ENCODE peak calls at places on chromosome 22, in five cellular contexts. X, V, B, G and U are unnamed samples.

GRCh38 chr22:30198152-30198845 is 48.3 kb downstream of the LIF start:
- DNase-seq in B (no peak), X (no peak), V (no peak), G (no peak), U (no peak)

GRCh38 chr22:29003975-29004646 is 57.5 kb downstream of the C22orf31 start:
- DNase-seq in B (no peak), V (no peak), X (no peak), G (no peak), U (no peak)

GRCh38 chr22:19663821-19664325 is 50.4 kb upstream of the SEPTIN5 start:
- DNase-seq in X (no peak), G (no peak), B (no peak), V (no peak), U (no peak)

GRCh38 chr22:30606455-30607299 is at the start of gene TCN2:
- DNase-seq in G (peak), V (peak), B (peak), X (peak), U (peak)

GRCh38 chr22:21734540-21735197 is 925 bp downstream of the YPEL1 start:
- DNase-seq in V (no peak), B (no peak), X (no peak), G (no peak), U (no peak)

GRCh38 chr22:31272522-31273446 is 19.5 kb downstream of the PIK3IP1 start:
- DNase-seq in B (peak), V (peak), G (peak), X (peak), U (no peak)

GRCh38 chr22:17842386-17842785 is 68.1 kb upstream of the BID start:
- DNase-seq in B (peak), X (no peak), G (peak), V (peak), U (no peak)

GRCh38 chr22:43433451-43433850 is 21.6 kb downstream of the MPPED1 start:
- DNase-seq in V (no peak), X (no peak), B (no peak), G (no peak), U (no peak)

GRCh38 chr22:19605508-19606331 is 81.5 kb upstream of the CLDN5 start:
- DNase-seq in V (no peak), X (no peak), G (no peak), B (no peak), U (no peak)

GRCh38 chr22:35915477-35916013 is 113.1 kb downstream of the RBFOX2 start:
- DNase-seq in G (no peak), B (peak), X (no peak), V (no peak), U (no peak)
- H3K4me3 ChIP-seq in G (no peak), B (no peak), X (no peak), V (peak), U (peak)

GRCh38 chr22:41383085-41383484 is 1.3 kb downstream of the TEF start:
- DNase-seq in V (no peak), G (no peak), B (no peak), X (no peak), U (no peak)

GRCh38 chr22:41382098-41382578 is 396 bp downstream of the TEF start:
- DNase-seq in V (peak), B (peak), G (peak), X (peak), U (peak)

GRCh38 chr22:41381329-41382097 is at the start of gene TEF:
- DNase-seq in B (peak), G (peak), X (peak), V (peak), U (peak)

GRCh38 chr22:41380993-41381328 is 781 bp upstream of the TEF start:
- DNase-seq in V (no peak), G (no peak), B (peak), X (peak), U (peak)

DNA sequence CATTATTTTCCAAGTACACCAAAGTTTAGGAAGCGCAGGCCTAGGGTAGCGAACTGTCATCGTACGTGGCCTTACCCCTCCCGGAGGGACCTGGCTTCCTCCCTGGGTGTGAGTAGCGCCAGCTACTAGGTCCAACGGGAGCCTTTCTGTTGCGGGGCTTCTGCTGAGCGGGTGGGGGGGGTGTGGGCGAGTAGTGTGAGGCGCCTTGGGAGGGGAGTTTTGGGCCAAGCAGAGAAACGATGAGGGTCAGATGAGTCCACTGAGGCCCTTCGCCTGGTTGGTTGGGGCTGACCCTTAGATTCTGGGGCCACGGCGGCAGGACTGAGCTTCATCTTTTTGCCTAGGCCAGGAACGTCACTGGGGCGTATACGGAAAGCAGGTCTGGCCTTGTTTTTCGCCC is 868 bp downstream of the TEF start:
- DNase-seq in V (peak), B (no peak), G (no peak), X (no peak), U (no peak)
- H3K4me3 ChIP-seq in V (peak), B (peak), G (peak), X (peak), U (peak)

GRCh38 chr22:41913040-41913719 is 1.7 kb downstream of the SHISA8 start:
- DNase-seq in B (no peak), G (no peak), X (no peak), V (no peak), U (no peak)

GRCh38 chr22:41915035-41915782 is at the start of gene SHISA8:
- DNase-seq in X (no peak), B (peak), G (peak), V (peak), U (no peak)

GRCh38 chr22:41914611-41915034 is 251 bp downstream of the SHISA8 start:
- DNase-seq in B (no peak), X (no peak), G (no peak), V (no peak), U (no peak)

GRCh38 chr22:41912338-41913039 is 2.4 kb downstream of the SHISA8 start:
- DNase-seq in B (no peak), G (no peak), V (no peak), X (no peak), U (no peak)

DNA sequence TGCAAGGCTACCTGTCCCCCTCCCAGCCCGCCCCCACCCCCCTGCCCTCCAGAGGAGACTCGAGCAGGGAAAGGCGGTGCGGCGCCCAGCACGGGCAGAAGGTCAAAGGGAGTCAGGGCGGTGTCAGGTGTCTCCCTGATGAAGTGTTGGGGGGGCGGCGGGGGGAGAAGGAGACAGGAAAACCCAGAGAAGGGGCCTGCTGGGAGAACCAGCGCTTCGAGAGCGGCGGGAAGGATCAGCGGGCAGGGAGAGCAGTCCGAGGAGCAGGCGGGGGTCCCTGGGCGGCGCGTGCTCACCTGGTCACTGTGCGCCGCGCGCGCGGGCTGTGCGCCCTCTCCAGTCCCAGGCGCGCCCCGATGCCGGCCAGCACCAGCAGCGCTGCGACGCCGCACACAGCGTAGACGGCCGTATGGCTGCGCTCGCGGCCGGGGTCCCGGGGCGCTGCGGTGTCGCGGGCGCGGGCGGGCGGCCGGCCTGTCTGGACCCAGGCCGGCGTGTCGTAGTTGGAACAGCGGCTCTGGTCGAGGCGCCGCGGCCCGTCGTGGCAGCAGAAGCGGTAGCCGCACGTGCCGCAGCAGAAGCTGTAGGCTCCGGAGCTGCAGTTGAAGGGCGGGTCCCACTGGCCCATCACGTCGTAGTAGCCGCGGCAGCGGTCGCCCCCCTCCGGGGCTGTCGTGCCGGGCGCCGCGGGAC is 886 bp downstream of the SHISA8 start:
- DNase-seq in V (no peak), B (no peak), G (no peak), X (no peak), U (no peak)
- H3K4me3 ChIP-seq in V (no peak), B (peak), G (no peak), X (peak), U (no peak)

GRCh38 chr22:46040471-46041465 is 63.8 kb upstream of the WNT7B start:
- DNase-seq in X (no peak), V (peak), G (no peak), B (no peak), U (no peak)
- H3K4me3 ChIP-seq in X (no peak), V (no peak), G (no peak), B (no peak), U (no peak)

GRCh38 chr22:39925273-39925672 is 24.4 kb downstream of the GRAP2 start:
- DNase-seq in G (no peak), B (no peak), V (no peak), X (no peak), U (no peak)
- H3K4me3 ChIP-seq in G (peak), B (no peak), V (no peak), X (no peak), U (no peak)

DNA sequence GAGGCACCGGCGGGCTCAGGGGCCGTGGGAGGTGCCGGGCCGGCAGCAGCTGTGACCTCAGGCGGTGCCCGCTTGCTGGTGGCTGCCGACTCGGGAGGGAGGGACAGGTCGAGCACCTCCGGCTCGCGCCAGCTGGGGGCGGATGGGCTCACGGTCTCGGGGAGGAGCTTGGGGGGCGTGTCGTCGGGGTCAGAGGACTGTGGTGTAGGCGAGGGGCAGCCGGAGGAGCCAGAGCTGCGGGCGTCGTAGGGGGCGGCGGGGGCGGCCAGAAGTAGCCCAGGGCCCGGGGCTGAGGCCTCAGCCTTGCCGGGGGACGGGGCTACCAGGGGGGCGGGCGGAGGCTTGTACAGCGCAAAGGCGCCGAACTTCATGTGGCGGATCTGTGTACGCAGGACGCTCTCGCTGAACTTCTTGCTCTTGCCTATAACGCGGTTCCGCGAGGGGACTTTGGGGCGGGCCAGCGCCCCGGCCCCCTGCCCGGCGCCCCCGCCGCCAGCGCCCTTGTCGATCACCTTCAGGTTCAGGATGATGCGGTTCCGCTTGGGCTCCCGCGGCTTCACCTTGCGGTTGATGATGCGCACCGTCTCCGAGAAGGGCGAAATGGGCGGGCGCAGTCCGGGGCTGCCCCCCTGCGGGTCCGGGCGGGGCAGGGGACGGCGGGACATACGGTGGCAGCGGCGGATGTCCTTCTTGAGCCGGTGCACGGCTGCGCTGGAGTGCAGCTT is 5.5 kb downstream of the CBX6 start:
- DNase-seq in G (no peak), B (no peak), X (no peak), V (peak), U (no peak)
- H3K4me3 ChIP-seq in G (no peak), B (no peak), X (no peak), V (no peak), U (no peak)

GRCh38 chr22:46078241-46079092 is 71.9 kb upstream of the PPARA start:
- DNase-seq in V (peak), G (no peak), B (no peak), X (peak), U (peak)

GRCh38 chr22:46079093-46079860 is 71.0 kb upstream of the PPARA start:
- DNase-seq in B (no peak), V (no peak), G (no peak), X (no peak), U (no peak)

GRCh38 chr22:46081036-46081830 is 69.1 kb upstream of the PPARA start:
- DNase-seq in V (no peak), X (no peak), G (no peak), B (no peak), U (no peak)

GRCh38 chr22:46081831-46082210 is 68.5 kb upstream of the PPARA start:
- DNase-seq in G (no peak), B (no peak), V (no peak), X (no peak), U (no peak)

GRCh38 chr22:46079861-46080821 is 70.2 kb upstream of the PPARA start:
- DNase-seq in V (peak), B (no peak), X (peak), G (no peak), U (peak)
- H3K4me3 ChIP-seq in V (peak), B (no peak), X (peak), G (no peak), U (peak)

DNA sequence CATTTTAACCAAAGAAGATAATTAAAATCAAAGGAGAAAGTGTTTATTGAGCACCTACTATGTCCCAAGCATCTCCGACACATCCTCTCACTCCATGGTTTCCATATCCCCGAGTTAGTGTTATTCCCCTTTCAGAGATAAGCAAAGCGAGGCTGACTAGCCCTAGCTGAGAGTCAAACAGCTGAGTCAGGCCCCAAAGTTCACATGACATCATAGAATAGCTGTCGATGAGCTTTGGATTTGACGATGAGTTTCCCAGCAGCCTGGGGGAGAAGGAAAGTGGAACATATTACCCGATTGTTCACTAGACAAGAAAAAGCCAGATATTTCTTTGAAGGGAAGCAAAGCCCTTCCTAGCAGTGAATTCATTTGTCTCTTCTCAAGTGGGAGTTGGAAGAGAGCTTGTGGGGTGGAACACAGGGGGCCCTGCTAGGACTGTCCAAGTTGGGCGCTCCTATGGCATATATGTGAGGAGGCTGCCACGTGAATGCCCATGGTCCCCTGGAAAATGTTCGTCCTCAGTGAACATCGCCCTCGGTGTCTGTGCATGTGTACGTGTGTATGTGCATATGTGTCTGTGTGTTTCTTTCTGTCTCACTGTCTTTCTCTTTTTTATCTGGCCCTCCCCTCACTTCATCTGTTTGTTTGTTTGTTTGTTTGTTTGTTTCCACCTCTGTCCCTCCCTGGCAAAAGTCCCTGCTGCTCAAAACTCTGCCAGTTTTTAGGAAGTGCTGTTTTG is 493 bp upstream of the CYTH4 start:
- DNase-seq in B (peak), X (no peak), V (no peak), G (no peak), U (no peak)
- H3K4me3 ChIP-seq in B (no peak), X (no peak), V (no peak), G (peak), U (no peak)